ENCODE peak calls at places on chromosome 15, in seven cellular contexts. B is GF-D8; Z is iPS-NIHi11; I is T-cell; R is CD8-positive, alpha-beta memory T cell; A is renal cortical epithelial cell; N is activated CD8-positive, alpha-beta memory T cell treated with anti-CD3 and anti-CD28 coated beads, Interleukin-2, amount 50 U/mL, for 48 hours. Y is an unnamed sample.

GRCh38 chr15:36766449-36766848 is 187.0 kb downstream of the CDIN1 start:
- DNase-seq in A (no peak), Z (no peak), R (no peak), B (no peak), N (no peak), I (no peak), Y (no peak)

GRCh38 chr15:41435037-41435786 is 18.3 kb downstream of the RTF1 start:
- DNase-seq in B (no peak), R (no peak), I (no peak), N (no peak), Z (no peak), A (no peak), Y (no peak)

GRCh38 chr15:90388462-90389182 is 580 bp downstream of the IQGAP1 start:
- DNase-seq in R (no peak), A (no peak), N (peak; percentile 82), B (peak; percentile 45), I (peak; percentile 24), Z (peak; percentile 53), Y (peak; percentile 91)

GRCh38 chr15:55289011-55289572 is 521 bp downstream of the RAB27A start:
- DNase-seq in I (no peak), R (peak; percentile 34), N (peak; percentile 73), A (peak; percentile 44), Z (peak; percentile 37), B (peak; percentile 5), Y (no peak)

GRCh38 chr15:92751528-92751927 is 96.0 kb upstream of the FAM174B start:
- DNase-seq in A (peak; percentile 27), N (no peak), I (no peak), Z (no peak), B (no peak), R (no peak), Y (no peak)

GRCh38 chr15:65431731-65432130 is 9.0 kb upstream of the IGDCC4 start:
- DNase-seq in A (no peak), N (peak; percentile 6), R (no peak), Z (no peak), B (no peak), I (no peak), Y (no peak)

GRCh38 chr15:67251318-67251717 is 3.1 kb downstream of the AAGAB start:
- DNase-seq in R (no peak), B (no peak), Z (no peak), N (no peak), I (no peak), A (no peak), Y (no peak)

GRCh38 chr15:51103330-51103729 is 8.6 kb upstream of the TNFAIP8L3 start:
- DNase-seq in R (no peak), Z (no peak), B (no peak), A (no peak), N (no peak), I (no peak), Y (no peak)

GRCh38 chr15:23645379-23646164 is 2.1 kb downstream of the MAGEL2 start:
- DNase-seq in I (no peak), N (no peak), Z (peak; percentile 45), A (no peak), R (no peak), B (no peak), Y (no peak)

GRCh38 chr15:52289629-52290081 is 5.9 kb downstream of the MYO5C start:
- DNase-seq in A (peak; percentile 56), R (no peak), Z (peak; percentile 37), I (no peak), B (no peak), N (no peak), Y (no peak)

GRCh38 chr15:71114066-71114680 is 1.1 kb upstream of the THSD4 start:
- DNase-seq in R (no peak), A (no peak), N (no peak), B (no peak), Z (no peak), I (no peak), Y (no peak)

GRCh38 chr15:40906947-40907802 is 12.9 kb downstream of the VPS18 start:
- DNase-seq in A (peak; percentile 40), B (peak; percentile 27), Z (no peak), R (peak; percentile 70), I (peak; percentile 54), N (no peak), Y (no peak)

GRCh38 chr15:67745059-67745993 is 80.0 kb upstream of the SKOR1 start:
- DNase-seq in Z (no peak), R (no peak), I (no peak), B (no peak), N (no peak), A (peak; percentile 67), Y (no peak)

GRCh38 chr15:78714890-78715289 is 73.9 kb upstream of the CHRNB4 start:
- DNase-seq in I (no peak), B (peak; percentile 16), R (no peak), N (no peak), A (no peak), Z (no peak), Y (no peak)

GRCh38 chr15:80926126-80926525 is 63.5 kb downstream of the MESD start:
- DNase-seq in N (no peak), B (no peak), Z (no peak), A (no peak), R (no peak), I (no peak), Y (no peak)

GRCh38 chr15:94882071-94882712 is 650.8 kb downstream of the MCTP2 start:
- DNase-seq in A (no peak), Z (no peak), N (no peak), B (no peak), R (no peak), I (no peak), Y (no peak)

GRCh38 chr15:66043264-66043663 is 174.0 kb downstream of the RAB11A start:
- DNase-seq in A (no peak), R (no peak), B (no peak), I (no peak), N (no peak), Z (no peak), Y (no peak)

GRCh38 chr15:50353251-50353998 is 1.6 kb downstream of the GABPB1 start:
- DNase-seq in N (no peak), R (peak; percentile 81), B (no peak), A (peak; percentile 90), Z (no peak), I (peak; percentile 17), Y (no peak)

GRCh38 chr15:64185331-64185911 is 22.6 kb upstream of the PPIB start:
- DNase-seq in Z (no peak), B (peak; percentile 87), R (no peak), I (no peak), A (no peak), N (no peak), Y (no peak)

GRCh38 chr15:93974804-93975481 is 256.4 kb upstream of the MCTP2 start:
- DNase-seq in A (peak; percentile 18), R (no peak), I (no peak), N (no peak), Z (peak; percentile 80), B (no peak), Y (no peak)

GRCh38 chr15:36965561-36966342 is 134.6 kb downstream of the MEIS2 start:
- DNase-seq in I (no peak), R (no peak), N (no peak), A (peak; percentile 73), B (no peak), Z (no peak), Y (no peak)

GRCh38 chr15:50210462-50211264 is 28.7 kb downstream of the SLC27A2 start:
- DNase-seq in N (no peak), R (no peak), I (no peak), Z (no peak), B (no peak), A (peak; percentile 56), Y (no peak)

GRCh38 chr15:48566669-48567068 is 78.8 kb downstream of the FBN1 start:
- DNase-seq in I (no peak), R (no peak), A (no peak), N (no peak), Z (no peak), B (no peak), Y (no peak)

GRCh38 chr15:29925227-29926082 is 103.2 kb upstream of the TJP1 start:
- DNase-seq in B (no peak), N (peak; percentile 61), Z (peak; percentile 84), A (peak; percentile 92), I (peak; percentile 4), R (peak; percentile 5), Y (no peak)

GRCh38 chr15:73352082-73352481 is 16.7 kb downstream of the HCN4 start:
- DNase-seq in N (no peak), R (no peak), A (no peak), B (no peak), Z (no peak), I (no peak), Y (no peak)

GRCh38 chr15:66294157-66294931 is 976 bp downstream of the DIS3L start:
- DNase-seq in A (peak; percentile 83), Z (peak; percentile 29), I (no peak), B (peak; percentile 50), R (no peak), N (no peak), Y (no peak)

GRCh38 chr15:41102854-41103253 is 13.2 kb downstream of the INO80 start:
- DNase-seq in Z (no peak), R (no peak), I (no peak), A (no peak), B (no peak), N (no peak), Y (no peak)

GRCh38 chr15:99455796-99456160 is 110.0 kb upstream of the MEF2A start:
- DNase-seq in R (no peak), Z (no peak), A (no peak), B (no peak), N (no peak), I (no peak), Y (no peak)

GRCh38 chr15:88661766-88662556 is 23.1 kb downstream of the ISG20 start:
- DNase-seq in A (no peak), R (no peak), I (no peak), N (no peak), Z (no peak), B (no peak), Y (no peak)

GRCh38 chr15:34341922-34342736 is 807 bp downstream of the NOP10 start:
- DNase-seq in A (no peak), I (no peak), N (no peak), Z (no peak), R (no peak), B (no peak), Y (peak; percentile 79)

GRCh38 chr15:59160880-59161593 is 45.6 kb upstream of the LDHAL6B start:
- DNase-seq in Z (peak; percentile 56), I (no peak), B (no peak), R (peak; percentile 13), N (peak; percentile 59), A (no peak), Y (no peak)

GRCh38 chr15:87722941-87723691 is 533.4 kb downstream of the NTRK3 start:
- DNase-seq in Z (peak; percentile 17), A (no peak), B (no peak), N (no peak), I (no peak), R (no peak), Y (no peak)

GRCh38 chr15:44536298-44536961 is 517 bp upstream of the EIF3J start:
- DNase-seq in I (no peak), R (no peak), B (peak; percentile 70), A (peak; percentile 76), Z (peak; percentile 85), N (no peak), Y (peak; percentile 95)

GRCh38 chr15:86004061-86004460 is 75.6 kb upstream of the AGBL1 start:
- DNase-seq in N (no peak), Z (no peak), R (no peak), A (no peak), B (no peak), I (no peak), Y (no peak)

GRCh38 chr15:97200161-97200560 is 760.3 kb upstream of the ARRDC4 start:
- DNase-seq in R (no peak), I (no peak), Z (no peak), A (no peak), N (no peak), B (no peak), Y (no peak)

GRCh38 chr15:64775551-64776401 is at the start of gene RBPMS2:
- DNase-seq in I (no peak), R (no peak), Z (peak; percentile 85), N (no peak), A (no peak), B (no peak), Y (no peak)

GRCh38 chr15:33915571-33916407 is 52.5 kb upstream of the CHRM5 start:
- DNase-seq in R (no peak), Z (peak; percentile 22), B (no peak), N (no peak), I (no peak), A (peak; percentile 54), Y (no peak)

GRCh38 chr15:70447927-70448698 is 315.2 kb downstream of the UACA start:
- DNase-seq in I (peak; percentile 45), N (peak; percentile 66), B (peak; percentile 93), Z (no peak), A (no peak), R (peak; percentile 45), Y (no peak)

Y was measured in mesenteric fat pad.